ENCODE peak calls at places on chromosome 18, in seven cellular contexts. C, N, Z, V, M, K and T are unnamed samples.

GRCh38 chr18:31268985-31269406 is 49.0 kb upstream of the DSG1 start:
- DNase-seq in C (peak), N (no peak), Z (no peak), V (no peak), M (no peak), K (no peak), T (peak)

GRCh38 chr18:75142677-75143076 is 66.3 kb downstream of the PTGR3 start:
- DNase-seq in C (no peak), N (no peak), Z (peak), V (no peak), M (no peak), K (peak), T (no peak)

GRCh38 chr18:12271376-12272235 is 17.4 kb downstream of the CIDEA start:
- DNase-seq in C (peak), N (peak), Z (peak), V (peak), M (peak), K (peak), T (no peak)

GRCh38 chr18:2104620-2105462 is 466.5 kb downstream of the METTL4 start:
- DNase-seq in C (no peak), N (peak), Z (peak), V (peak), M (peak), K (no peak), T (no peak)

GRCh38 chr18:63648241-63648640 is 4.2 kb upstream of the SERPINB4 start:
- DNase-seq in C (no peak), N (no peak), Z (no peak), V (no peak), M (no peak), K (no peak), T (no peak)

GRCh38 chr18:69948919-69949537 is 1.4 kb upstream of the CD226 start:
- DNase-seq in C (peak), N (no peak), Z (no peak), V (peak), M (no peak), K (no peak), T (no peak)

GRCh38 chr18:62999392-62999791 is 284.1 kb downstream of the PHLPP1 start:
- DNase-seq in C (no peak), N (peak), Z (no peak), V (no peak), M (no peak), K (peak), T (no peak)

GRCh38 chr18:58529714-58530354 is 99.1 kb downstream of the ALPK2 start:
- DNase-seq in C (no peak), N (peak), Z (no peak), V (peak), M (peak), K (no peak), T (no peak)

GRCh38 chr18:49100226-49100968 is 149.6 kb upstream of the SMAD7 start:
- DNase-seq in C (no peak), N (no peak), Z (no peak), V (no peak), M (no peak), K (no peak), T (peak)

GRCh38 chr18:77084757-77085035 is 47.9 kb downstream of the MBP start:
- DNase-seq in C (no peak), N (no peak), Z (no peak), V (no peak), M (no peak), K (no peak), T (no peak)

GRCh38 chr18:48732767-48733424 is 194.1 kb downstream of the CTIF start:
- DNase-seq in C (no peak), N (no peak), Z (no peak), V (no peak), M (no peak), K (no peak), T (peak)

GRCh38 chr18:77271720-77272481 is 22.3 kb downstream of the GALR1 start:
- DNase-seq in C (no peak), N (no peak), Z (no peak), V (no peak), M (no peak), K (no peak), T (no peak)

GRCh38 chr18:11669271-11669947 is 19.7 kb upstream of the GNAL start:
- DNase-seq in C (no peak), N (no peak), Z (no peak), V (peak), M (no peak), K (no peak), T (peak)

GRCh38 chr18:23694642-23695430 is 5.6 kb downstream of the LAMA3 start:
- DNase-seq in C (no peak), N (no peak), Z (no peak), V (no peak), M (no peak), K (peak), T (no peak)

GRCh38 chr18:30674619-30675018 is 367.9 kb downstream of the DSC3 start:
- DNase-seq in C (no peak), N (no peak), Z (no peak), V (no peak), M (no peak), K (no peak), T (no peak)

GRCh38 chr18:78995740-78996395 is 16.2 kb downstream of the SALL3 start:
- DNase-seq in C (no peak), N (no peak), Z (peak), V (no peak), M (no peak), K (no peak), T (no peak)

GRCh38 chr18:31572368-31572767 is 19.3 kb upstream of the TTR start:
- DNase-seq in C (no peak), N (no peak), Z (no peak), V (no peak), M (no peak), K (no peak), T (no peak)

GRCh38 chr18:46418657-46419260 is 238.3 kb downstream of the LOXHD1 start:
- DNase-seq in C (no peak), N (no peak), Z (no peak), V (peak), M (no peak), K (no peak), T (no peak)

GRCh38 chr18:9919564-9920232 is 5.9 kb downstream of the VAPA start:
- DNase-seq in C (no peak), N (no peak), Z (no peak), V (no peak), M (no peak), K (no peak), T (no peak)

GRCh38 chr18:6401687-6402086 is 13.0 kb downstream of the L3MBTL4 start:
- DNase-seq in C (no peak), N (no peak), Z (no peak), V (peak), M (no peak), K (no peak), T (no peak)

GRCh38 chr18:76643996-76644395 is 149.0 kb upstream of the ZNF516 start:
- DNase-seq in C (no peak), N (no peak), Z (no peak), V (no peak), M (no peak), K (no peak), T (no peak)

GRCh38 chr18:13548944-13549878 is 177.1 kb downstream of the FAM210A start:
- DNase-seq in C (no peak), N (no peak), Z (no peak), V (no peak), M (no peak), K (peak), T (no peak)
- H3K27ac ChIP-seq in C (no peak), N (no peak), Z (no peak), V (peak), M (peak), K (peak), T (no peak)

GRCh38 chr18:59743561-59743960 is 46.3 kb upstream of the CCBE1 start:
- DNase-seq in C (no peak), N (no peak), Z (no peak), V (no peak), M (no peak), K (no peak), T (no peak)
- H3K27ac ChIP-seq in C (no peak), N (peak), Z (no peak), V (no peak), M (peak), K (no peak), T (peak)

DNA sequence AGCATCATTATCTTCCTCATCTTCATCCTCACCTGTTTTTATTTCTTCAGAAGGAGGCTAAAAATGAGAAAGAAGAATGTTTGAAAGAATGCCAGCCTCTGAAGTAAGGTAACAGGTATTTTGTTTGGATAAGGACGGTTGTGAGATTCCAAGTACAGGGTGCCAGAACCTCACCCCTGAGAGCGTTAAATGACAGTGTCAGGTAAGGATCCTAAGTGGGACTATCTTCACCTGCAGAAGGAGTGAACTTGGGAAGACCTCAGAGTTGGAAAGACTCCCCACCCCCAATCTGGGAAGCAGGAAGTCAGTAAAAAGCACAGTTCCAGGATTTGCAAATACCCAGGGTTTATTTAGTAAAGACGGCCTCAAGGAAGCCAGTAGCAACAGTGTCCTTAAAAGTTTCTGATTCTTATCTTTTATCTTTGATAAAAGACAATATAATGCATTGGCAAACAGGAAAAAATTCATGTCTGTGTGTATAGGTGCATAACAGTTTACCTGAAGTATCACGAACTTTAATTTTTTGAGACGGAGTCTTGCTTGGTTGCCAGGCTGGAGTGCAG is 52.3 kb downstream of the THOC1 start:
- DNase-seq in C (no peak), N (no peak), Z (no peak), V (peak), M (no peak), K (no peak), T (no peak)
- H3K27ac ChIP-seq in C (no peak), N (no peak), Z (no peak), V (no peak), M (no peak), K (no peak), T (no peak)

DNA sequence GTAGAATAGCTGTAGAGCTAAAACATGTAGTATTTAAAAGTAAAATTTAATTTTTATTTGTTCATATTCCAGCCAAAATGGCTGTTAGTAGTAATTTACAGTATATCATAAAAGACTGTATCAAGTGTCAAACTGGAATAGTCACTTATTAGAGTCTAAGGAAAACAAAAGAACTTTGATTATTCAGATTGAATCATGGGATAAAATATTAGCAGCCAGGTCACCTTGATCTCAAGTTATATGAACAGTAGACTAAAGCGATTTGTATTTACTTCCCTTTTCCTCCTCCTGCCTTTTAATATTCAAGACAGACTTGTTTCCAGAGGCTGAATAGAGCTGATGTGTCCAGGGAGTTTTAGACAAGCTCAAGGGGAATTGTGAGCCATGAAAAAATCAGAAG is 54.4 kb downstream of the PMAIP1 start:
- DNase-seq in C (no peak), N (no peak), Z (no peak), V (no peak), M (no peak), K (no peak), T (no peak)
- H3K27ac ChIP-seq in C (peak), N (peak), Z (no peak), V (no peak), M (no peak), K (no peak), T (peak)